ENCODE peak calls at places on chromosome 12, in ten cellular contexts. R is HEK293T, L is H54, N is Ammon's horn, D is nucleus accumbens, Q is DND-41, F is astrocyte of the hippocampus, W is NCI-H524, I is neural crest cell, Y is epithelial cell of esophagus. Z is an unnamed sample.

GRCh38 chr12:39427360-39427808 is 15.5 kb downstream of the KIF21A start:
- DNase-seq in R (no peak), L (no peak), D (no peak), F (no peak), Y (peak), I (no peak), W (no peak), Q (no peak), N (no peak), Z (no peak)

GRCh38 chr12:47222960-47223847 is 143.4 kb upstream of the AMIGO2 start:
- DNase-seq in N (no peak), W (no peak), L (no peak), Q (no peak), Y (no peak), D (no peak), I (no peak), R (no peak), F (peak), Z (no peak)

GRCh38 chr12:98355322-98355721 is 160.1 kb upstream of the TMPO start:
- DNase-seq in F (peak), D (no peak), R (no peak), Y (peak), L (peak), Q (no peak), I (no peak), W (no peak), N (no peak), Z (no peak)

GRCh38 chr12:128743911-128744310 is 79.8 kb downstream of the SLC15A4 start:
- DNase-seq in F (no peak), Y (no peak), L (no peak), W (no peak), R (no peak), D (no peak), N (no peak), I (no peak), Q (no peak), Z (no peak)

GRCh38 chr12:116164976-116165425 is 112.5 kb downstream of the MED13L start:
- DNase-seq in D (no peak), L (no peak), W (no peak), Y (peak), I (no peak), R (no peak), F (peak), N (no peak), Q (no peak), Z (no peak)

GRCh38 chr12:52246720-52247621 is 13.9 kb downstream of the KRT7 start:
- DNase-seq in F (peak), Q (no peak), N (no peak), I (no peak), D (no peak), L (no peak), R (no peak), W (peak), Y (no peak), Z (peak)

GRCh38 chr12:49885118-49885517 is 18.6 kb downstream of the FAIM2 start:
- DNase-seq in W (no peak), I (no peak), R (no peak), N (no peak), D (no peak), F (no peak), L (no peak), Q (no peak), Y (no peak), Z (no peak)

GRCh38 chr12:57628280-57629191 is 4.5 kb downstream of the B4GALNT1 start:
- DNase-seq in D (no peak), N (no peak), W (no peak), R (no peak), F (no peak), L (no peak), Q (no peak), I (no peak), Y (no peak), Z (peak)

GRCh38 chr12:124498870-124499753 is 68.3 kb downstream of the NCOR2 start:
- DNase-seq in L (no peak), Y (no peak), D (no peak), F (no peak), Q (no peak), R (no peak), I (no peak), W (no peak), N (no peak), Z (no peak)

GRCh38 chr12:106179086-106179485 is 40.3 kb upstream of the NUAK1 start:
- DNase-seq in L (no peak), W (peak), F (no peak), N (no peak), Y (no peak), D (no peak), R (peak), Q (no peak), I (no peak), Z (no peak)

GRCh38 chr12:25518512-25518911 is 34.6 kb downstream of the LMNTD1 start:
- DNase-seq in F (peak), R (no peak), N (no peak), Y (peak), I (no peak), W (peak), D (no peak), Q (no peak), L (no peak), Z (no peak)

GRCh38 chr12:26177303-26177702 is 18.1 kb upstream of the SSPN start:
- DNase-seq in L (no peak), R (no peak), Y (peak), F (no peak), Q (no peak), D (no peak), I (no peak), N (no peak), W (no peak), Z (no peak)

GRCh38 chr12:44507471-44507870 is 368.6 kb downstream of the NELL2 start:
- DNase-seq in D (no peak), Q (no peak), N (no peak), W (peak), L (no peak), R (no peak), Y (no peak), F (no peak), I (no peak), Z (no peak)

GRCh38 chr12:47818701-47819543 is 781 bp downstream of the HDAC7 start:
- DNase-seq in I (peak), F (peak), D (no peak), L (peak), Y (no peak), W (no peak), R (peak), N (peak), Q (peak), Z (peak)

GRCh38 chr12:67096533-67097318 is 172.4 kb upstream of the CAND1 start:
- DNase-seq in Q (no peak), R (no peak), F (peak), Y (peak), I (no peak), L (no peak), D (no peak), N (no peak), W (no peak), Z (no peak)

GRCh38 chr12:81206425-81206824 is 128.5 kb downstream of the ACSS3 start:
- DNase-seq in R (no peak), D (no peak), N (no peak), W (peak), L (no peak), F (no peak), Q (no peak), Y (no peak), I (no peak), Z (no peak)

GRCh38 chr12:86275356-86275755 is 19.2 kb upstream of the MGAT4C start:
- DNase-seq in D (no peak), I (no peak), Y (no peak), Q (no peak), W (peak), N (no peak), F (no peak), R (no peak), L (no peak), Z (no peak)

GRCh38 chr12:111304642-111305071 is 64.2 kb downstream of the PHETA1 start:
- DNase-seq in N (no peak), L (peak), D (no peak), R (peak), F (peak), Y (peak), W (no peak), Q (peak), I (no peak), Z (peak)

GRCh38 chr12:82357845-82358199 is 365 bp downstream of the CCDC59 start:
- DNase-seq in W (no peak), L (no peak), D (no peak), Y (no peak), R (no peak), I (no peak), N (no peak), F (no peak), Q (no peak), Z (no peak)

GRCh38 chr12:18658179-18658578 is 79.6 kb downstream of the PLCZ1 start:
- DNase-seq in W (no peak), R (peak), L (no peak), F (no peak), Q (no peak), I (no peak), Y (no peak), D (no peak), N (no peak), Z (no peak)

GRCh38 chr12:132043770-132044467 is 94.2 kb downstream of the EP400 start:
- DNase-seq in Q (no peak), N (no peak), Y (no peak), R (no peak), W (no peak), D (no peak), F (no peak), I (no peak), L (no peak), Z (no peak)

GRCh38 chr12:56118688-56119045 is 601 bp downstream of the ZC3H10 start:
- DNase-seq in Y (no peak), Q (no peak), R (no peak), N (no peak), L (no peak), F (no peak), D (no peak), W (peak), I (no peak), Z (no peak)

GRCh38 chr12:24198070-24198469 is 248.6 kb upstream of the SOX5 start:
- DNase-seq in N (no peak), D (no peak), F (peak), R (no peak), Q (no peak), L (no peak), W (no peak), I (no peak), Y (no peak), Z (no peak)

GRCh38 chr12:105267711-105268110 is 31.7 kb upstream of the APPL2 start:
- DNase-seq in R (no peak), L (no peak), F (no peak), I (no peak), W (no peak), Y (no peak), N (no peak), Q (no peak), D (no peak), Z (no peak)

GRCh38 chr12:17110316-17110715 is 504.4 kb upstream of the LMO3 start:
- DNase-seq in L (no peak), Q (no peak), F (no peak), R (no peak), Y (no peak), I (no peak), W (no peak), N (no peak), D (no peak), Z (no peak)

GRCh38 chr12:121288158-121288848 is 8.2 kb downstream of the CAMKK2 start:
- DNase-seq in R (no peak), F (no peak), L (no peak), N (peak), Y (no peak), I (no peak), W (no peak), D (no peak), Q (no peak), Z (no peak)

GRCh38 chr12:131471271-131471905 is 239.5 kb upstream of the SFSWAP start:
- DNase-seq in L (no peak), Y (no peak), W (no peak), R (no peak), Q (no peak), N (no peak), D (no peak), I (no peak), F (no peak), Z (no peak)

GRCh38 chr12:121767525-121768016 is 25.9 kb downstream of the RHOF start:
- DNase-seq in D (peak), R (no peak), Y (no peak), I (no peak), W (peak), L (no peak), F (peak), Q (no peak), N (peak), Z (no peak)

GRCh38 chr12:90023207-90023870 is 314.7 kb upstream of the ATP2B1 start:
- DNase-seq in D (no peak), R (no peak), F (no peak), N (no peak), W (peak), I (no peak), Y (no peak), Q (no peak), L (no peak), Z (no peak)

GRCh38 chr12:129535351-129535750 is 368.5 kb downstream of the TMEM132D start:
- DNase-seq in N (no peak), D (no peak), L (no peak), W (no peak), Y (peak), F (no peak), R (no peak), Q (no peak), I (no peak), Z (no peak)

GRCh38 chr12:59077153-59077930 is 157.0 kb upstream of the LRIG3 start:
- DNase-seq in Q (no peak), D (no peak), N (no peak), Y (peak), R (no peak), L (no peak), W (no peak), F (no peak), I (no peak), Z (no peak)

GRCh38 chr12:50397122-50397650 is 777 bp upstream of the FAM186A start:
- DNase-seq in R (no peak), L (no peak), Y (peak), N (no peak), W (no peak), F (no peak), I (no peak), D (no peak), Q (no peak), Z (no peak)

GRCh38 chr12:93373847-93374723 is 3.6 kb upstream of the NUDT4 start:
- DNase-seq in D (no peak), Q (no peak), Y (no peak), L (no peak), F (no peak), W (no peak), N (no peak), R (no peak), I (no peak), Z (no peak)

GRCh38 chr12:129659927-129660326 is 243.9 kb downstream of the TMEM132D start:
- DNase-seq in L (no peak), F (peak), W (peak), Q (no peak), D (no peak), Y (no peak), R (no peak), I (no peak), N (no peak), Z (no peak)

GRCh38 chr12:77751939-77752338 is 78.8 kb upstream of the NAV3 start:
- DNase-seq in D (no peak), Y (no peak), W (no peak), R (no peak), L (no peak), I (no peak), F (peak), Q (no peak), N (no peak), Z (no peak)

GRCh38 chr12:122161682-122162081 is 12.3 kb downstream of the IL31 start:
- DNase-seq in L (no peak), Q (no peak), D (no peak), I (no peak), N (no peak), Y (no peak), R (no peak), W (no peak), F (no peak), Z (no peak)

GRCh38 chr12:59268295-59268809 is 327.5 kb upstream of the SLC16A7 start:
- DNase-seq in F (no peak), W (no peak), L (no peak), I (no peak), R (no peak), Y (no peak), Q (no peak), N (no peak), D (no peak), Z (no peak)

GRCh38 chr12:64824500-64825142 is at the start of gene TBC1D30:
- DNase-seq in I (peak), D (peak), N (peak), R (peak), Q (no peak), L (no peak), W (peak), F (peak), Y (no peak), Z (no peak)

GRCh38 chr12:65430571-65431306 is 152.3 kb downstream of the MSRB3 start:
- DNase-seq in R (no peak), W (no peak), L (peak), N (no peak), D (no peak), Y (peak), F (peak), I (no peak), Q (no peak), Z (no peak)

Z was measured in 8988T.